ENCODE peak calls at places on chromosomes 2 and 18, in six cellular contexts. O, D, R, E, Q and B are unnamed samples.
A peak's percentile ranks its signal among the peaks of the same experiment; 100 is the strongest.

GRCh38 chr2:201797175-201797840 is 9.0 kb upstream of the CDK15 start:
- DNase-seq in E (no peak), O (no peak), Q (no peak), D (peak; percentile 93), R (no peak), B (no peak)

GRCh38 chr2:68319397-68320117 is at the start of gene CNRIP1:
- DNase-seq in D (peak; percentile 77), E (peak; percentile 59), R (peak; percentile 75), Q (peak; percentile 20), O (peak; percentile 78), B (peak; percentile 87)

GRCh38 chr2:122168799-122169198 is 413.3 kb downstream of the TSN start:
- DNase-seq in O (no peak), E (no peak), D (no peak), Q (no peak), R (no peak), B (no peak)

GRCh38 chr2:240724431-240724830 is 32.8 kb downstream of the AQP12A start:
- DNase-seq in Q (no peak), R (no peak), D (no peak), O (no peak), E (no peak), B (no peak)

GRCh38 chr2:71505086-71505769 is 51.9 kb downstream of the DYSF start:
- DNase-seq in O (no peak), D (no peak), E (no peak), Q (no peak), R (no peak), B (peak; percentile 54)

GRCh38 chr2:227539465-227539956 is 59.2 kb upstream of the SCYGR2 start:
- DNase-seq in D (no peak), O (no peak), R (no peak), Q (no peak), E (no peak), B (no peak)

GRCh38 chr2:166926657-166927056 is 38.4 kb downstream of the XIRP2 start:
- DNase-seq in E (no peak), R (no peak), Q (no peak), D (no peak), O (no peak), B (no peak)

GRCh38 chr2:5587726-5588125 is 104.5 kb upstream of the SOX11 start:
- DNase-seq in D (peak; percentile 30), E (no peak), Q (no peak), O (no peak), R (no peak), B (no peak)

GRCh38 chr2:99822487-99823218 is 319.7 kb downstream of the AFF3 start:
- DNase-seq in R (no peak), Q (no peak), E (no peak), O (no peak), D (peak; percentile 63), B (no peak)

GRCh38 chr2:119449526-119449925 is 17.9 kb downstream of the TMEM37 start:
- DNase-seq in Q (no peak), O (no peak), D (no peak), E (no peak), R (no peak), B (peak; percentile 44)

GRCh38 chr2:173161516-173161915 is 85.9 kb downstream of the MAP3K20 start:
- DNase-seq in D (no peak), Q (no peak), R (no peak), O (no peak), E (no peak), B (no peak)
- H3K27ac ChIP-seq in D (peak overlapping the region; percentile 93), Q (no peak overlapping the region), R (no peak overlapping the region), O (no peak overlapping the region), E (no peak overlapping the region), B (no peak overlapping the region)

GRCh38 chr2:157312866-157313486 is 12.6 kb downstream of the ERMN start:
- DNase-seq in R (no peak), E (no peak), D (no peak), O (no peak), Q (no peak), B (no peak)
- H3K27ac ChIP-seq in R (no peak overlapping the region), E (no peak overlapping the region), D (peak overlapping the region; percentile 57), O (no peak overlapping the region), Q (no peak overlapping the region), B (no peak overlapping the region)

GRCh38 chr18:68916734-68917133 is 118.9 kb downstream of the CCDC102B start:
- DNase-seq in E (no peak), O (no peak), R (no peak), D (peak; percentile 10), Q (no peak), B (no peak)

GRCh38 chr18:68925268-68925667 is 127.4 kb downstream of the CCDC102B start:
- DNase-seq in O (no peak), Q (no peak), E (no peak), D (no peak), R (no peak), B (no peak)

GRCh38 chr18:68918216-68918615 is 120.3 kb downstream of the CCDC102B start:
- DNase-seq in D (no peak), R (no peak), O (no peak), E (no peak), Q (no peak), B (no peak)

GRCh38 chr18:68919900-68920299 is 122.0 kb downstream of the CCDC102B start:
- DNase-seq in D (no peak), R (no peak), E (no peak), O (no peak), Q (no peak), B (no peak)

DNA sequence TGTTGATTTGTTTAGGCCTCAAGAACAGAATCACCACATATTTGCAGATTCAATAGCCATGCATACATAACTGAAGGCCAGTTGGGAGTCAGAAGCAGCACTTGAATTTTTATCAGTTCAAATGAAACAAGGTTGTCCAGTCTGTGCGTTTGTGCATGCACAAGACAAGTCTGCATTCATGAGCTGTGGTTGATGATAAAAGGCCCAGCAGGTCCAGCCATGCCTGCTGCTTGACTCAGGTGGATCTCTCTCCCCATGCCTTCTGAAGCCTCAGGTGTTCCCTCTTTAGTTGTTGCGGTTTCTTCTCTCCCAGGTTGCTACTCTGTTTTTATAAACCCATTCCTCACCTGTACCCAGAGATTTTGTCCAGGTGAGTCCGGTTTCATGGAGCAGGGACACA is 124.5 kb downstream of the CCDC102B start:
- DNase-seq in O (no peak), E (no peak), R (no peak), Q (no peak), D (no peak), B (no peak)
- H3K27ac ChIP-seq in O (no peak overlapping the region), E (no peak overlapping the region), R (no peak overlapping the region), Q (no peak overlapping the region), D (no peak overlapping the region), B (no peak overlapping the region)

DNA sequence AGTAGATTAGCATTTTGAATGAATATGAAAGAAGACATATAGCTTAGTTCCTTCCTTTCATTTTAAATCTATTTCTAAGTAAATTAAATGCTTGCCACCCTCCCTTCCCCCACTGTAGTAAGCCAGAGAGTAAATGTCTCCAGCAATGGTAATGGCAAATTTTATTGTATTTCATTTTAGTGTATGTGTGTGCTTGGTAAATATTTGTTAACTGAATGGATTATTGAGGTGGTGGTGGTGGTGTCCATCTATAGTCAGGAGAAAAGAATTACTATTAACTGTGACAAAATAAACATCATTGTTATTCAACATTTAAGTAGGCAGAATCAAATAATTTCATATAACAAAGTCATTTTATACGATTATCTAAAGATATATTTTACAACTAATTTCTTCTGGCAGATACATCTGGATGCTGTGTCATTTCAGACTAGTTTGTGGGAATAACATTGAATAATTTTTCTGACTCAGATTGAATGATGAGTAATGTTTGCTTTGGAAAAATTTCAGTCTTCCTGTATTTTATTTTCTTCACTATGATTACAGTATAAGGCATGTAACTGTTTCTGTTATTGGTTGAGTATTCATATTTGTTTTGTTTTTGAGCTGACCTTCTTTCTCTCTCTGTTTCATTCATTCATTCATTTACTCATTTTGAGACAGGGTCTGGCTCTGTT is 18.3 kb downstream of the ASXL3 start:
- DNase-seq in D (peak; percentile 74), O (no peak), Q (no peak), R (no peak), E (no peak), B (no peak)
- H3K27ac ChIP-seq in D (no peak overlapping the region), O (no peak overlapping the region), Q (no peak overlapping the region), R (no peak overlapping the region), E (no peak overlapping the region), B (no peak overlapping the region)